ENCODE peak calls at places on chromosomes 16 and 17, in nine cellular contexts. P, Q, W, K, O, I, A, D and R are unnamed samples.

GRCh38 chr17:17503566-17504130 is 7.5 kb upstream of the RASD1 start:
- DNase-seq in P (no peak), Q (peak; percentile 43), W (no peak), K (no peak), O (no peak), I (no peak), A (no peak), D (no peak), R (no peak)

GRCh38 chr17:35345926-35346771 is 27.3 kb downstream of the SLFN11 start:
- DNase-seq in P (no peak), Q (peak; percentile 85), W (peak; percentile 12), K (peak; percentile 59), O (no peak), I (peak; percentile 65), A (no peak), D (no peak), R (no peak)

GRCh38 chr17:1762906-1763829 is 1.3 kb downstream of the SERPINF1 start:
- DNase-seq in P (peak; percentile 43), Q (peak; percentile 64), W (no peak), K (peak; percentile 80), O (no peak), I (peak; percentile 87), A (peak; percentile 82), D (no peak), R (peak; percentile 96)

GRCh38 chr17:2691069-2691871 is 20.3 kb downstream of the CLUH start:
- DNase-seq in P (no peak), Q (peak; percentile 19), W (no peak), K (no peak), O (no peak), I (no peak), A (no peak), D (no peak), R (no peak)

GRCh38 chr17:17398928-17399926 is 77.6 kb upstream of the MED9 start:
- DNase-seq in P (no peak), Q (no peak), W (no peak), K (no peak), O (no peak), I (no peak), A (no peak), D (no peak), R (no peak)

GRCh38 chr17:78374631-78375274 is 3.7 kb upstream of the PGS1 start:
- DNase-seq in P (no peak), Q (no peak), W (no peak), K (peak; percentile 90), O (no peak), I (peak; percentile 73), A (peak; percentile 65), D (no peak), R (no peak)

GRCh38 chr16:79328327-79329162 is 272.0 kb downstream of the MAF start:
- DNase-seq in P (no peak), Q (peak; percentile 34), W (no peak), K (no peak), O (no peak), I (no peak), A (no peak), D (no peak), R (no peak)

GRCh38 chr16:68230176-68230571 is 5.8 kb downstream of the ESRP2 start:
- DNase-seq in P (no peak), Q (no peak), W (no peak), K (no peak), O (no peak), I (no peak), A (no peak), D (no peak), R (no peak)

GRCh38 chr16:67278773-67279295 is 498 bp upstream of the PLEKHG4 start:
- DNase-seq in P (no peak), Q (no peak), W (no peak), K (no peak), O (no peak), I (no peak), A (no peak), D (no peak), R (no peak)

GRCh38 chr17:2172447-2172938 is 117.6 kb downstream of the HIC1 start:
- DNase-seq in P (peak; percentile 57), Q (peak; percentile 68), W (no peak), K (peak; percentile 84), O (no peak), I (no peak), A (peak; percentile 68), D (no peak), R (no peak)

GRCh38 chr17:21283482-21284318 is 811 bp upstream of the MAP2K3 start:
- DNase-seq in P (no peak), Q (no peak), W (no peak), K (no peak), O (no peak), I (peak; percentile 58), A (no peak), D (no peak), R (no peak)

GRCh38 chr16:89004209-89004831 is 27.3 kb upstream of the CBFA2T3 start:
- DNase-seq in P (no peak), Q (peak; percentile 56), W (no peak), K (peak; percentile 11), O (no peak), I (no peak), A (no peak), D (no peak), R (no peak)

GRCh38 chr17:68580236-68580903 is 20.8 kb downstream of the FAM20A start:
- DNase-seq in P (no peak), Q (peak; percentile 41), W (no peak), K (peak; percentile 90), O (no peak), I (peak; percentile 95), A (no peak), D (no peak), R (peak; percentile 60)

GRCh38 chr16:96935-97381 is 18.9 kb downstream of the MPG start:
- DNase-seq in P (no peak), Q (peak; percentile 90), W (peak; percentile 74), K (peak; percentile 86), O (peak; percentile 92), I (peak; percentile 85), A (peak; percentile 68), D (no peak), R (peak; percentile 67)

GRCh38 chr17:32269377-32269776 is 3.7 kb downstream of the RHBDL3 start:
- DNase-seq in P (no peak), Q (peak; percentile 54), W (no peak), K (no peak), O (no peak), I (no peak), A (no peak), D (no peak), R (no peak)

GRCh38 chr17:82583720-82584234 is 64.2 kb downstream of the FOXK2 start:
- DNase-seq in P (no peak), Q (no peak), W (no peak), K (no peak), O (no peak), I (no peak), A (no peak), D (no peak), R (no peak)

GRCh38 chr17:62761884-62762283 is 46.2 kb downstream of the MARCHF10 start:
- DNase-seq in P (no peak), Q (no peak), W (no peak), K (no peak), O (no peak), I (no peak), A (no peak), D (no peak), R (no peak)

GRCh38 chr16:72620853-72621252 is 427.1 kb downstream of the ZFHX3 start:
- DNase-seq in P (no peak), Q (no peak), W (no peak), K (no peak), O (no peak), I (no peak), A (no peak), D (no peak), R (no peak)

GRCh38 chr17:81018044-81018802 is 16.7 kb upstream of the BAIAP2 start:
- DNase-seq in P (no peak), Q (no peak), W (no peak), K (peak; percentile 43), O (no peak), I (peak; percentile 49), A (no peak), D (no peak), R (no peak)

DNA sequence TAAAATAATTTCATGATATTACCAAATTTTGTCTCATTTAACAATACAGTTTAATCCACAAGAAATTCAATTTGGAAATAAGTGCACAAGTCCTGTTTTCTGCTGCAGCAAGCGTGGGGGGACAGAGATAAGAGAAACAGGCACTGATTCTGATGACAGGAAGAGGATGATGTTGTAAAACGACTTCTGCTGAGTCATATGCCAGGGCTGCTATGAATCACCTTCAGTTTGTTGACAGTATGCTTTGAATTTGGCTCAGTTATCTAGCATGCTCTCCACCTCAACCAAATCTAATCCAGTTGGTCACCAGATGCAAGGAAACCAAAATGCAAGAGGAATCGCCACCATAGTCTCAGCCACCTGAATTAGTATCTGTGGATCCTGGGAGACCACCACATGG is 244.1 kb upstream of the MON1B start:
- DNase-seq in P (peak; percentile 60), Q (no peak), W (no peak), K (peak; percentile 90), O (no peak), I (peak; percentile 82), A (peak; percentile 28), D (peak; percentile 3), R (peak; percentile 3)
- H3K4me3 ChIP-seq in P (no peak overlapping the region), Q (no peak overlapping the region), W (no peak overlapping the region), K (no peak overlapping the region), O (no peak overlapping the region), I (no peak overlapping the region), A (no peak overlapping the region), D (no peak overlapping the region), R (no peak overlapping the region)

GRCh38 chr17:7711356-7711755 is 6.2 kb upstream of the DNAH2 start:
- DNase-seq in P (no peak), Q (no peak), W (no peak), K (no peak), O (peak; percentile 34), I (no peak), A (no peak), D (no peak), R (no peak)
- TF ChIP-seq CTCF in P (peak; percentile 11), Q (no peak), W (no peak), K (no peak), O (peak; percentile 65), I (peak; percentile 19), A (no peak), D (no peak), R (peak; percentile 19)

DNA sequence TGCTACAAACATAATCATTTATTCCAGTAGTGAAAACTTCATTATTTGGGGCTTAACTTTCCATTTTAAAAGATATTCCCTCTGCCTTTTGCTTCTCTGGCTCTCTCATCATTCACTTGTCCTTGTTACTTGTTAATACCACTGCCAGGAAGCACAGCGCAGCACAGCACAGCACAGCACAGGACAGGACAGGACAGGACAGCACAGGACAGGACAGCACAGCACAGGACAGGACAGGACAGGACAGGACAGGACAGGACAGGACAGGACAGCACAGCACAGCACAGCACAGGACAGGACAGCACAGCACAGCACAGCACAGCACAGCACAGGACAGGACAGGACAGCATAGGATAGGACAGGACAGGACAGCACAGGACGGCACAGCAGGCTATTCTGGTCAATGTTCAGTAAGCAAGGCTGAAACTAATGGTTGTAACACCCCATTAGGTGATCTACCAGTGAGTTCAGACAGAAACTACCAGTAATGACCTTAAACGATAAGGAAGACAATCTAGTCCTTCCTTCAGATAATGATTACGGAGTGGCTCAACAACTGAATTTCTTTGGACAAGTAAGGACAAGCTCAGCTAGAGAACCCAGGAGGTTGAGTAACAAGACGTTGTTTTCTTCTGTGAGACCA is 31.9 kb downstream of the COG1 start:
- DNase-seq in P (no peak), Q (no peak), W (no peak), K (no peak), O (no peak), I (no peak), A (no peak), D (no peak), R (no peak)
- H3K4me3 ChIP-seq in P (no peak overlapping the region), Q (no peak overlapping the region), W (no peak overlapping the region), K (no peak overlapping the region), O (no peak overlapping the region), I (no peak overlapping the region), A (no peak overlapping the region), D (no peak overlapping the region), R (no peak overlapping the region)

GRCh38 chr16:4307215-4308037 is 8.4 kb upstream of the GLIS2 start:
- DNase-seq in P (peak; percentile 88), Q (peak; percentile 98), W (peak; percentile 77), K (peak; percentile 96), O (peak; percentile 98), I (peak; percentile 92), A (peak; percentile 62), D (peak; percentile 67), R (no peak)
- TF ChIP-seq CTCF in P (no peak), Q (no peak), W (no peak), K (no peak), O (no peak), I (no peak), A (no peak), D (no peak), R (no peak)